ENCODE peak calls at places on chromosomes 11 and 22, in six cellular contexts. One of them, this sample, is unnamed.

GRCh38 chr11:21475276-21475675 is 717.6 kb upstream of the ANO5 start:
- DNase-seq in colonic mucosa: no peak
- DNase-seq in lower lobe of right lung: no peak
- DNase-seq in A549: no peak
- DNase-seq in coronary artery: no peak
- DNase-seq in GM12864: no peak
- DNase-seq in this sample: no peak

GRCh38 chr22:29739346-29739875 is 19.6 kb downstream of the CABP7 start:
- DNase-seq in colonic mucosa: no peak
- DNase-seq in lower lobe of right lung: no peak
- DNase-seq in A549: no peak
- DNase-seq in coronary artery: no peak
- DNase-seq in GM12864: no peak
- DNase-seq in this sample: no peak

GRCh38 chr11:65078151-65078550 is 5.7 kb downstream of the CDCA5 start:
- DNase-seq in colonic mucosa: peak
- DNase-seq in lower lobe of right lung: peak
- DNase-seq in A549: peak
- DNase-seq in coronary artery: no peak
- DNase-seq in GM12864: no peak
- DNase-seq in this sample: no peak

GRCh38 chr22:31585161-31585859 is 76.7 kb downstream of the PISD start:
- DNase-seq in colonic mucosa: no peak
- DNase-seq in lower lobe of right lung: no peak
- DNase-seq in A549: no peak
- DNase-seq in coronary artery: no peak
- DNase-seq in GM12864: no peak
- DNase-seq in this sample: no peak

GRCh38 chr22:27845603-27846100 is 44.1 kb upstream of the MN1 start:
- DNase-seq in colonic mucosa: no peak
- DNase-seq in lower lobe of right lung: no peak
- DNase-seq in A549: no peak
- DNase-seq in coronary artery: no peak
- DNase-seq in GM12864: no peak
- DNase-seq in this sample: no peak

GRCh38 chr11:64395545-64396078 is 36.6 kb downstream of the RPS6KA4 start:
- DNase-seq in colonic mucosa: no peak
- DNase-seq in lower lobe of right lung: no peak
- DNase-seq in A549: no peak
- DNase-seq in coronary artery: no peak
- DNase-seq in GM12864: no peak
- DNase-seq in this sample: no peak

GRCh38 chr22:48807155-48807554 is 1020.5 kb downstream of the BRD1 start:
- DNase-seq in colonic mucosa: no peak
- DNase-seq in lower lobe of right lung: no peak
- DNase-seq in A549: no peak
- DNase-seq in coronary artery: no peak
- DNase-seq in GM12864: no peak
- DNase-seq in this sample: no peak

GRCh38 chr22:30386608-30386959 is 627 bp downstream of the RNF215 start:
- DNase-seq in colonic mucosa: peak
- DNase-seq in lower lobe of right lung: no peak
- DNase-seq in A549: peak
- DNase-seq in coronary artery: peak
- DNase-seq in GM12864: no peak
- DNase-seq in this sample: no peak

GRCh38 chr11:92449222-92449621 is 224.6 kb downstream of the FAT3 start:
- DNase-seq in colonic mucosa: no peak
- DNase-seq in lower lobe of right lung: no peak
- DNase-seq in A549: no peak
- DNase-seq in coronary artery: no peak
- DNase-seq in GM12864: no peak
- DNase-seq in this sample: no peak

GRCh38 chr22:33923660-33924246 is 3.5 kb upstream of the LARGE1 start:
- DNase-seq in colonic mucosa: peak
- DNase-seq in lower lobe of right lung: no peak
- DNase-seq in A549: peak
- DNase-seq in coronary artery: no peak
- DNase-seq in GM12864: peak
- DNase-seq in this sample: no peak

GRCh38 chr11:107716884-107717532 is 5.2 kb upstream of the SLN start:
- DNase-seq in colonic mucosa: no peak
- DNase-seq in lower lobe of right lung: no peak
- DNase-seq in A549: no peak
- DNase-seq in coronary artery: no peak
- DNase-seq in GM12864: no peak
- DNase-seq in this sample: no peak

GRCh38 chr11:120511804-120512726 is 517 bp downstream of the GRIK4 start:
- DNase-seq in colonic mucosa: no peak
- DNase-seq in lower lobe of right lung: peak
- DNase-seq in A549: no peak
- DNase-seq in coronary artery: peak
- DNase-seq in GM12864: no peak
- DNase-seq in this sample: no peak

GRCh38 chr11:27471588-27472397 is 797 bp downstream of the LGR4 start:
- DNase-seq in colonic mucosa: peak
- DNase-seq in lower lobe of right lung: peak
- DNase-seq in A549: no peak
- DNase-seq in coronary artery: no peak
- DNase-seq in GM12864: no peak
- DNase-seq in this sample: peak

GRCh38 chr22:20258584-20259335 is 9.4 kb downstream of the RTN4R start:
- DNase-seq in colonic mucosa: no peak
- DNase-seq in lower lobe of right lung: no peak
- DNase-seq in A549: no peak
- DNase-seq in coronary artery: no peak
- DNase-seq in GM12864: no peak
- DNase-seq in this sample: no peak

GRCh38 chr11:23555085-23555484 is 694.8 kb upstream of the CCDC179 start:
- DNase-seq in colonic mucosa: no peak
- DNase-seq in lower lobe of right lung: no peak
- DNase-seq in A549: no peak
- DNase-seq in coronary artery: no peak
- DNase-seq in GM12864: no peak
- DNase-seq in this sample: no peak

GRCh38 chr11:293852-294661 is 5.1 kb downstream of the PGGHG start:
- DNase-seq in colonic mucosa: no peak
- DNase-seq in lower lobe of right lung: no peak
- DNase-seq in A549: no peak
- DNase-seq in coronary artery: no peak
- DNase-seq in GM12864: no peak
- DNase-seq in this sample: peak

GRCh38 chr11:58024601-58025091 is 965 bp downstream of the OR9Q1 start:
- DNase-seq in colonic mucosa: peak
- DNase-seq in lower lobe of right lung: peak
- DNase-seq in A549: no peak
- DNase-seq in coronary artery: no peak
- DNase-seq in GM12864: no peak
- DNase-seq in this sample: peak

GRCh38 chr11:11582261-11582701 is 39.5 kb downstream of the GALNT18 start:
- DNase-seq in colonic mucosa: no peak
- DNase-seq in lower lobe of right lung: no peak
- DNase-seq in A549: no peak
- DNase-seq in coronary artery: peak
- DNase-seq in GM12864: no peak
- DNase-seq in this sample: no peak

GRCh38 chr11:130178441-130178971 is 18.9 kb downstream of the ST14 start:
- DNase-seq in colonic mucosa: peak
- DNase-seq in lower lobe of right lung: no peak
- DNase-seq in A549: no peak
- DNase-seq in coronary artery: no peak
- DNase-seq in GM12864: no peak
- DNase-seq in this sample: peak

GRCh38 chr11:109808569-109808968 is 284.6 kb upstream of the ZC3H12C start:
- DNase-seq in colonic mucosa: no peak
- DNase-seq in lower lobe of right lung: no peak
- DNase-seq in A549: no peak
- DNase-seq in coronary artery: no peak
- DNase-seq in GM12864: no peak
- DNase-seq in this sample: no peak

GRCh38 chr22:41989246-41989645 is 9.3 kb upstream of the WBP2NL start:
- DNase-seq in colonic mucosa: no peak
- DNase-seq in lower lobe of right lung: no peak
- DNase-seq in A549: no peak
- DNase-seq in coronary artery: no peak
- DNase-seq in GM12864: no peak
- DNase-seq in this sample: no peak

GRCh38 chr11:5036671-5037070 is 9.7 kb upstream of the OR52J3 start:
- DNase-seq in colonic mucosa: no peak
- DNase-seq in lower lobe of right lung: no peak
- DNase-seq in A549: no peak
- DNase-seq in coronary artery: no peak
- DNase-seq in GM12864: no peak
- DNase-seq in this sample: no peak

GRCh38 chr11:9760180-9760550 is 96.3 kb downstream of the SWAP70 start:
- DNase-seq in colonic mucosa: peak
- DNase-seq in lower lobe of right lung: peak
- DNase-seq in A549: no peak
- DNase-seq in coronary artery: peak
- DNase-seq in GM12864: no peak
- DNase-seq in this sample: peak

GRCh38 chr11:121559812-121560211 is 107.0 kb upstream of the SORL1-AS1 start:
- DNase-seq in colonic mucosa: no peak
- DNase-seq in lower lobe of right lung: no peak
- DNase-seq in A549: no peak
- DNase-seq in coronary artery: no peak
- DNase-seq in GM12864: no peak
- DNase-seq in this sample: no peak

GRCh38 chr22:22400099-22400498 is 108.4 kb downstream of the ZNF280B start:
- DNase-seq in colonic mucosa: no peak
- DNase-seq in lower lobe of right lung: no peak
- DNase-seq in A549: no peak
- DNase-seq in coronary artery: no peak
- DNase-seq in GM12864: no peak
- DNase-seq in this sample: no peak

GRCh38 chr11:65921876-65922275 is 2.6 kb downstream of the DRAP1 start:
- DNase-seq in colonic mucosa: no peak
- DNase-seq in lower lobe of right lung: no peak
- DNase-seq in A549: no peak
- DNase-seq in coronary artery: no peak
- DNase-seq in GM12864: no peak
- DNase-seq in this sample: no peak

GRCh38 chr11:46898396-46899095 is 19.8 kb downstream of the LRP4 start:
- DNase-seq in colonic mucosa: no peak
- DNase-seq in lower lobe of right lung: no peak
- DNase-seq in A549: no peak
- DNase-seq in coronary artery: no peak
- DNase-seq in GM12864: no peak
- DNase-seq in this sample: no peak

GRCh38 chr11:46894961-46895360 is 23.4 kb downstream of the LRP4 start:
- DNase-seq in colonic mucosa: no peak
- DNase-seq in lower lobe of right lung: no peak
- DNase-seq in A549: no peak
- DNase-seq in coronary artery: no peak
- DNase-seq in GM12864: no peak
- DNase-seq in this sample: no peak

GRCh38 chr11:46895821-46896220 is 22.5 kb downstream of the LRP4 start:
- DNase-seq in colonic mucosa: no peak
- DNase-seq in lower lobe of right lung: peak
- DNase-seq in A549: no peak
- DNase-seq in coronary artery: no peak
- DNase-seq in GM12864: no peak
- DNase-seq in this sample: peak

GRCh38 chr11:46894506-46894905 is 23.8 kb downstream of the LRP4 start:
- DNase-seq in colonic mucosa: no peak
- DNase-seq in lower lobe of right lung: no peak
- DNase-seq in A549: no peak
- DNase-seq in coronary artery: no peak
- DNase-seq in GM12864: no peak
- DNase-seq in this sample: no peak

DNA sequence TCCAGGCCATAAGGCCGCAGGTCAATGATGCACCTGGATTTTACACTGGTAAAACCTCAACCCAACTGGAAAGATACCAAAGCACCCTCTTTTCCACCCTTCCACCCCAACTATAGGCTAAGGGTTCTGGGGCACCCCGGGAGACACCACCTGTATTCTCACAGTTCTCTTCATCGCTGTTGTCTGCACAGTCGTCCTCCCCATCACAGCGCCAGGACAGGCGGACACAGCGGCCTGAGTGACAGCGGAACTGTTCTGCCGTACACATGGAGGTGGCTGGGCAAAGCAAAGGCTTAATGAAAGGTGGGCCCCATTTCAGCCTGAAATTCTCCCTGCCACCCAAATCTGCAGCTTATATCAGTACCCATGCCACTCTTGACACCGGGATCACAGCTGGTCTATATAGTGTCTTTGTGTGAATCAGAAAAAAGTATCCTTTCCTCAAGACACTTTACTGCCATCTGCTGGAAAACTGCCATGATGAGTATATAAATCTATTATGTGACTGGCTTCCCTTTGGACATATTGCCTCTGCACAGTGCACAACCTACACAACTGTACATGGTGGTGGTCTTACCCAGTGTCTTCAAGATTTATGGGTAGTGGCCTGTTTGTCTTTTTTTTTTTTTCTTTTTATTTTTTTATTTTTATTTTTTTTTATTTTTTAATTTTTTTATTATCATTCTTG is 21.5 kb downstream of the LRP4 start:
- DNase-seq in colonic mucosa: no peak
- DNase-seq in lower lobe of right lung: no peak
- DNase-seq in A549: peak
- DNase-seq in coronary artery: no peak
- DNase-seq in GM12864: peak
- DNase-seq in this sample: no peak
- TF ChIP-seq CTCF in colonic mucosa: no peak
- TF ChIP-seq CTCF in lower lobe of right lung: no peak
- TF ChIP-seq CTCF in A549: peak
- TF ChIP-seq CTCF in coronary artery: no peak
- TF ChIP-seq CTCF in GM12864: peak
- TF ChIP-seq CTCF in this sample: peak

DNA sequence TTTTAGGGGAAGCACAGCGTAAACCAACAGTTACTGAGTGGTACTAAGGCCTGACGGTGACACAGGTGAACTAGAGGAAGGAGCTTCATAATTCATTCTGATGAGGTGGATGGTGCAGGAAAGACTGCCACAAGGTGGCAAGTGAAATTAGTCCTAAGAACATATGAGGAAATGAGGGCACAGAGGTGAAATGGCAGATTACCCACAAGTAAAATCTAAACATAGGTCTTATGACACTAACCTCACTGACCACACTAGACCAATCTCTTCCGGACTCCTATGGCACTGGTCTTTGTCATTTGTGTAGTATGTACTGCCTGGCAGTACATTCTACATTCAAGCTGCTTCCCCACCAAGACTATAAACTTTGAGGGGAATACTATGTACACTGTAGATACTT is 20.2 kb downstream of the GAB2 start:
- DNase-seq in colonic mucosa: no peak
- DNase-seq in lower lobe of right lung: no peak
- DNase-seq in A549: no peak
- DNase-seq in coronary artery: no peak
- DNase-seq in GM12864: no peak
- DNase-seq in this sample: no peak
- TF ChIP-seq CTCF in colonic mucosa: no peak
- TF ChIP-seq CTCF in lower lobe of right lung: no peak
- TF ChIP-seq CTCF in A549: no peak
- TF ChIP-seq CTCF in coronary artery: no peak
- TF ChIP-seq CTCF in GM12864: no peak
- TF ChIP-seq CTCF in this sample: no peak

GRCh38 chr22:37331811-37332536 is 49.7 kb downstream of the CYTH4 start:
- DNase-seq in colonic mucosa: no peak
- DNase-seq in lower lobe of right lung: no peak
- DNase-seq in A549: no peak
- DNase-seq in coronary artery: no peak
- DNase-seq in GM12864: no peak
- DNase-seq in this sample: no peak
- TF ChIP-seq CTCF in colonic mucosa: no peak
- TF ChIP-seq CTCF in lower lobe of right lung: no peak
- TF ChIP-seq CTCF in A549: peak
- TF ChIP-seq CTCF in coronary artery: no peak
- TF ChIP-seq CTCF in GM12864: no peak
- TF ChIP-seq CTCF in this sample: no peak

GRCh38 chr11:17631702-17632365 is 84.8 kb downstream of the OTOG start:
- DNase-seq in colonic mucosa: no peak
- DNase-seq in lower lobe of right lung: no peak
- DNase-seq in A549: no peak
- DNase-seq in coronary artery: no peak
- DNase-seq in GM12864: no peak
- DNase-seq in this sample: no peak
- TF ChIP-seq CTCF in colonic mucosa: no peak
- TF ChIP-seq CTCF in lower lobe of right lung: no peak
- TF ChIP-seq CTCF in A549: no peak
- TF ChIP-seq CTCF in coronary artery: no peak
- TF ChIP-seq CTCF in GM12864: no peak
- TF ChIP-seq CTCF in this sample: no peak

This sample was measured in left ventricle myocardium inferior.